ENCODE peak calls at places on chromosomes 12 and 14, in eight cellular contexts. D, O, T, L, E, R, J and Y are unnamed samples.

GRCh38 chr14:104972301-104973211 is 5.6 kb downstream of the AHNAK2 start:
- DNase-seq in D (no peak), O (no peak), T (peak), L (peak), E (no peak), R (no peak), J (no peak), Y (peak)

GRCh38 chr14:30610719-30611388 is 11.3 kb upstream of the SCFD1 start:
- DNase-seq in D (no peak), O (peak), T (peak), L (peak), E (no peak), R (peak), J (no peak), Y (no peak)

GRCh38 chr14:94119071-94119470 is 8.5 kb downstream of the IFI27 start:
- DNase-seq in D (no peak), O (no peak), T (no peak), L (no peak), E (no peak), R (no peak), J (no peak), Y (no peak)

GRCh38 chr14:105168979-105169507 is 467 bp upstream of the JAG2 start:
- DNase-seq in D (peak), O (no peak), T (no peak), L (no peak), E (no peak), R (no peak), J (no peak), Y (no peak)

GRCh38 chr14:72906316-72906715 is 12.4 kb upstream of the DPF3 start:
- DNase-seq in D (no peak), O (no peak), T (no peak), L (peak), E (no peak), R (no peak), J (no peak), Y (no peak)

GRCh38 chr14:49461529-49462401 is 124.4 kb downstream of the RPS29 start:
- DNase-seq in D (peak), O (no peak), T (no peak), L (peak), E (peak), R (peak), J (peak), Y (no peak)

GRCh38 chr12:68667896-68668295 is 18.9 kb upstream of the NUP107 start:
- DNase-seq in D (no peak), O (no peak), T (no peak), L (no peak), E (no peak), R (no peak), J (no peak), Y (no peak)

GRCh38 chr12:5244513-5244972 is 187.4 kb upstream of the NTF3 start:
- DNase-seq in D (no peak), O (no peak), T (no peak), L (no peak), E (no peak), R (no peak), J (no peak), Y (no peak)

GRCh38 chr12:31523306-31523705 is 67.6 kb downstream of the DENND5B start:
- DNase-seq in D (no peak), O (no peak), T (no peak), L (no peak), E (no peak), R (no peak), J (no peak), Y (no peak)

GRCh38 chr12:119902084-119902509 is 25.0 kb upstream of the CIT start:
- DNase-seq in D (peak), O (peak), T (no peak), L (peak), E (peak), R (peak), J (peak), Y (peak)

GRCh38 chr12:20868277-20868676 is 57.8 kb downstream of the SLCO1B3 start:
- DNase-seq in D (no peak), O (no peak), T (no peak), L (no peak), E (no peak), R (no peak), J (no peak), Y (no peak)

GRCh38 chr12:64669270-64669842 is 59.1 kb downstream of the RASSF3 start:
- DNase-seq in D (peak), O (no peak), T (no peak), L (peak), E (no peak), R (no peak), J (peak), Y (peak)

GRCh38 chr12:29103539-29103974 is 45.5 kb upstream of the FAR2 start:
- DNase-seq in D (no peak), O (no peak), T (no peak), L (no peak), E (no peak), R (no peak), J (peak), Y (no peak)

GRCh38 chr12:102425109-102426009 is 55.0 kb downstream of the IGF1 start:
- DNase-seq in D (no peak), O (no peak), T (no peak), L (no peak), E (no peak), R (no peak), J (no peak), Y (no peak)

GRCh38 chr14:36942522-36943245 is 229.7 kb downstream of the SLC25A21 start:
- DNase-seq in D (no peak), O (no peak), T (no peak), L (peak), E (no peak), R (peak), J (no peak), Y (no peak)

GRCh38 chr14:90453401-90453951 is 56.6 kb downstream of the CALM1 start:
- DNase-seq in D (no peak), O (peak), T (no peak), L (no peak), E (no peak), R (peak), J (no peak), Y (peak)

GRCh38 chr12:2337031-2338010 is 284.5 kb downstream of the CACNA1C start:
- DNase-seq in D (no peak), O (no peak), T (no peak), L (no peak), E (no peak), R (no peak), J (no peak), Y (no peak)

GRCh38 chr12:113850309-113851056 is 115.6 kb downstream of the RBM19 start:
- DNase-seq in D (no peak), O (peak), T (peak), L (no peak), E (no peak), R (no peak), J (no peak), Y (peak)

GRCh38 chr12:5433840-5434646 is 2.1 kb downstream of the NTF3 start:
- DNase-seq in D (no peak), O (no peak), T (no peak), L (no peak), E (no peak), R (no peak), J (no peak), Y (no peak)

GRCh38 chr12:58919271-58920101 is 818 bp downstream of the LRIG3 start:
- DNase-seq in D (no peak), O (peak), T (no peak), L (peak), E (no peak), R (peak), J (no peak), Y (no peak)

GRCh38 chr14:36514278-36515104 is 5.5 kb downstream of the NKX2-1 start:
- DNase-seq in D (peak), O (no peak), T (no peak), L (no peak), E (no peak), R (no peak), J (no peak), Y (no peak)

GRCh38 chr12:124233041-124233836 is 61.7 kb upstream of the RFLNA start:
- DNase-seq in D (no peak), O (no peak), T (no peak), L (peak), E (no peak), R (peak), J (no peak), Y (no peak)

GRCh38 chr12:1605129-1606020 is 11.0 kb upstream of the FBXL14 start:
- DNase-seq in D (peak), O (peak), T (peak), L (peak), E (peak), R (peak), J (no peak), Y (peak)

GRCh38 chr12:1083086-1083887 is 92.3 kb downstream of the ERC1 start:
- DNase-seq in D (no peak), O (peak), T (no peak), L (no peak), E (no peak), R (peak), J (no peak), Y (no peak)

GRCh38 chr14:40859065-40859464 is 747.6 kb upstream of the LRFN5 start:
- DNase-seq in D (no peak), O (no peak), T (no peak), L (no peak), E (no peak), R (no peak), J (no peak), Y (no peak)

GRCh38 chr12:114952573-114953196 is 268.7 kb upstream of the TBX3 start:
- DNase-seq in D (no peak), O (no peak), T (peak), L (no peak), E (no peak), R (peak), J (no peak), Y (peak)

GRCh38 chr14:95943699-95944098 is 67.1 kb downstream of the TUNAR start:
- DNase-seq in D (no peak), O (peak), T (no peak), L (no peak), E (no peak), R (no peak), J (no peak), Y (no peak)

GRCh38 chr14:101235042-101235871 is 326.0 kb upstream of the DIO3 start:
- DNase-seq in D (peak), O (peak), T (peak), L (peak), E (peak), R (peak), J (no peak), Y (peak)